ENCODE peak calls at places on chromosomes 12 and 14, in six cellular contexts. E is NT2/D1, V is anterior cingulate cortex, C is iris pigment epithelial cell, H is fibroblast of mammary gland, B is HCT116. G is an unnamed sample.

GRCh38 chr14:56154321-56154720 is 36.1 kb downstream of the PELI2 start:
- DNase-seq in E (no peak), V (no peak), C (no peak), H (no peak), B (no peak), G (no peak)

GRCh38 chr12:12372946-12373722 is 16.3 kb downstream of the BORCS5 start:
- DNase-seq in E (no peak), V (no peak), C (no peak), H (no peak), B (no peak), G (no peak)

GRCh38 chr14:42269234-42269633 is 662.6 kb downstream of the LRFN5 start:
- DNase-seq in E (no peak), V (no peak), C (no peak), H (no peak), B (no peak), G (no peak)

GRCh38 chr12:88733003-88733402 is 152.7 kb upstream of the KITLG start:
- DNase-seq in E (no peak), V (no peak), C (no peak), H (no peak), B (no peak), G (no peak)

GRCh38 chr12:120485914-120486881 is 9.7 kb upstream of the DYNLL1 start:
- DNase-seq in E (no peak), V (no peak), C (no peak), H (no peak), B (no peak), G (no peak)

GRCh38 chr12:79420146-79420618 is 270.6 kb downstream of the PAWR start:
- DNase-seq in E (peak; percentile 28), V (no peak), C (peak; percentile 97), H (peak; percentile 84), B (peak; percentile 45), G (no peak)

GRCh38 chr12:108634225-108634795 is 616 bp upstream of the SELPLG start:
- DNase-seq in E (no peak), V (no peak), C (no peak), H (no peak), B (no peak), G (no peak)

GRCh38 chr14:55583942-55584468 is 4.0 kb downstream of the KTN1 start:
- DNase-seq in E (no peak), V (no peak), C (peak; percentile 52), H (no peak), B (no peak), G (no peak)

GRCh38 chr12:64175254-64175945 is 46.7 kb downstream of the KICS2 start:
- DNase-seq in E (no peak), V (no peak), C (peak; percentile 56), H (peak; percentile 72), B (no peak), G (no peak)

G was measured in cerebellum.